ENCODE peak calls at places on chromosome 2, in five cellular contexts. U is HepG2, W is GM12878, T is K562, G is A549. H is an unnamed sample.

GRCh38 chr2:165795011-165795410 is 964 bp upstream of the GALNT3 start:
- ATAC-seq in G (no peak), T (no peak), U (no peak), W (peak), H (no peak)

GRCh38 chr2:43372386-43373081 is 146.1 kb upstream of the ZFP36L2 start:
- ATAC-seq in G (no peak), T (no peak), U (no peak), W (no peak), H (no peak)

GRCh38 chr2:33292981-33293586 is 183.4 kb upstream of the RASGRP3 start:
- ATAC-seq in T (no peak), G (no peak), U (no peak), W (no peak), H (peak)

GRCh38 chr2:130756041-130756720 is 841 bp downstream of the AMER3 start:
- ATAC-seq in T (peak), U (peak), W (peak), G (peak), H (no peak)

GRCh38 chr2:3839489-3839888 is 136.1 kb downstream of the DCDC2C start:
- ATAC-seq in T (no peak), W (no peak), G (no peak), U (no peak), H (no peak)

GRCh38 chr2:129334696-129335095 is 644.8 kb upstream of the RAB6C start:
- ATAC-seq in T (no peak), W (no peak), G (no peak), U (no peak), H (peak)

GRCh38 chr2:168849610-168850009 is 40.6 kb downstream of the SPC25 start:
- ATAC-seq in T (peak), G (peak), W (peak), U (peak), H (no peak)

GRCh38 chr2:82525744-82526143 is 1933.3 kb downstream of the SUCLG1 start:
- ATAC-seq in W (no peak), U (no peak), T (no peak), G (no peak), H (no peak)

GRCh38 chr2:191218292-191218898 is 26.8 kb upstream of the MYO1B start:
- ATAC-seq in G (peak), W (peak), T (peak), U (peak), H (peak)

GRCh38 chr2:150561076-150561475 is 73.6 kb upstream of the RND3 start:
- ATAC-seq in U (no peak), G (no peak), W (peak), T (no peak), H (no peak)

GRCh38 chr2:196365923-196366322 is 194.5 kb upstream of the STK17B start:
- ATAC-seq in G (no peak), W (no peak), U (no peak), T (peak), H (no peak)

GRCh38 chr2:234363647-234364294 is 133.1 kb downstream of the ARL4C start:
- ATAC-seq in W (no peak), G (peak), T (no peak), U (peak), H (no peak)

GRCh38 chr2:127408807-127409099 is 9.5 kb upstream of the PROC start:
- ATAC-seq in T (no peak), U (no peak), W (no peak), G (no peak), H (no peak)

GRCh38 chr2:36915627-36916026 is 50.7 kb downstream of the STRN start:
- ATAC-seq in T (no peak), W (no peak), U (no peak), G (no peak), H (no peak)

GRCh38 chr2:150859162-150859561 is 371.7 kb upstream of the RND3 start:
- ATAC-seq in G (no peak), T (peak), W (no peak), U (no peak), H (no peak)

GRCh38 chr2:223612501-223612900 is 10.3 kb upstream of the SCG2 start:
- ATAC-seq in T (no peak), U (no peak), W (no peak), G (peak), H (peak)

GRCh38 chr2:209988010-209988409 is 14.4 kb upstream of the RPE start:
- ATAC-seq in W (peak), U (no peak), T (peak), G (no peak), H (no peak)

GRCh38 chr2:224038049-224038829 is 847 bp downstream of the SERPINE2 start:
- ATAC-seq in W (peak), U (peak), T (no peak), G (peak), H (peak)

GRCh38 chr2:88122141-88122884 is 5.5 kb downstream of the FABP1 start:
- ATAC-seq in U (peak), W (no peak), G (no peak), T (no peak), H (no peak)

GRCh38 chr2:102483086-102483485 is 10.1 kb downstream of the SLC9A4 start:
- ATAC-seq in U (no peak), G (no peak), T (peak), W (no peak), H (no peak)

GRCh38 chr2:196743165-196743564 is 56.3 kb downstream of the GTF3C3 start:
- ATAC-seq in W (no peak), U (no peak), T (no peak), G (no peak), H (no peak)

GRCh38 chr2:233329489-233330135 is 22.0 kb downstream of the SAG start:
- ATAC-seq in W (no peak), T (peak), U (no peak), G (no peak), H (no peak)

GRCh38 chr2:38751847-38752410 is 768 bp upstream of the SRSF7 start:
- ATAC-seq in T (peak), W (no peak), U (peak), G (peak), H (no peak)

GRCh38 chr2:222652856-222653255 is 3.0 kb downstream of the FARSB start:
- ATAC-seq in T (no peak), G (no peak), W (no peak), U (no peak), H (no peak)

GRCh38 chr2:63856302-63856600 is 14.6 kb downstream of the UGP2 start:
- ATAC-seq in G (no peak), U (no peak), T (no peak), W (no peak), H (no peak)

GRCh38 chr2:32342811-32343210 is 14.0 kb upstream of the BIRC6 start:
- ATAC-seq in U (no peak), W (no peak), G (no peak), T (no peak), H (no peak)

GRCh38 chr2:238970553-238971081 is 122.7 kb downstream of the TWIST2 start:
- ATAC-seq in W (peak), G (peak), U (peak), T (peak), H (peak)

GRCh38 chr2:43518182-43518581 is 77.7 kb downstream of the THADA start:
- ATAC-seq in T (peak), G (no peak), U (no peak), W (no peak), H (no peak)

GRCh38 chr2:101847661-101848339 is 144.0 kb upstream of the IL1R2 start:
- ATAC-seq in T (no peak), U (peak), G (no peak), W (no peak), H (no peak)

GRCh38 chr2:138470941-138471340 is 30.6 kb upstream of the SPOPL start:
- ATAC-seq in G (no peak), U (no peak), T (no peak), W (no peak), H (no peak)

GRCh38 chr2:216698895-216699294 is 3.5 kb upstream of the IGFBP5 start:
- ATAC-seq in T (peak), G (peak), W (peak), U (peak), H (peak)

GRCh38 chr2:215003001-215003400 is 135.4 kb downstream of the ABCA12 start:
- ATAC-seq in W (peak), U (no peak), G (no peak), T (no peak), H (no peak)
- TF ChIP-seq EP300 in W (no peak), U (no peak), G (no peak), T (no peak), H (no peak)

GRCh38 chr2:71556811-71557210 is 103.5 kb downstream of the DYSF start:
- ATAC-seq in G (no peak), U (no peak), W (no peak), T (no peak), H (no peak)

GRCh38 chr2:71554706-71555056 is 101.3 kb downstream of the DYSF start:
- ATAC-seq in W (no peak), G (no peak), T (no peak), U (no peak), H (no peak)

GRCh38 chr2:71557321-71557720 is 104.0 kb downstream of the DYSF start:
- ATAC-seq in G (no peak), W (no peak), T (no peak), U (peak), H (no peak)

GRCh38 chr2:71554028-71554705 is 100.8 kb downstream of the DYSF start:
- ATAC-seq in T (no peak), G (no peak), W (no peak), U (no peak), H (no peak)

DNA sequence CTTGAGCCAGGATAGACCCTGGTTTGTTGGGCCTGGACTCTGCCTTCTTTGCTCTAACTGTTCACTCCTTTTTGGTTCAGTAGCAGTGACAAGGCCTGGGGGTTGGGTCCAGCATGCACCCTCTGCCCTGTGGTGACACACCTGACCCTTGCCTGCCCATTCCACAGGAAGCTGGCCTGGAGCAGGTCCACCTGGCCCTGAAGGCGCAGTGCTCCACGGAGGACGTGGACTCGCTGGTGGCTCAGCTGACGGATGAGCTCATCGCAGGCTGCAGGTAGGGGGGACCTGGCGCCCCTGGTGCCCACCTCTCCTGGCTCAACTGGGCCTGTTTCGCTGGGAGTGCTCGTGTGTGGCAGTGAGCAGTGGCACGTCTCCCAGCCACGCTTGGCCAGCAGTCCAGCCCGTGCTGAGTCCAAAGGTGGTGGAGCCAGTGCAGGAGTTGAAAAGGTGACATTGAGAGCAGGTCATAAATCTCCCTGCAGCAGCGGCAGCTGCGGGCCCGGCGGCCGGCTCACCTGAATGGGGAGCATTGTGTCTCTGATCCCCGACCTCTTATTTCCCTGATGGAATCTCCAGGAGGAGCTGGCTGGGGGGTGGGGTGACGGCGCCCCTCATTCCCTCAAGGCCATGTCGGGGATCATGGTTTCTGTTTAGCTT is 102.6 kb downstream of the DYSF start:
- ATAC-seq in U (peak), G (no peak), W (no peak), T (no peak), H (no peak)
- TF ChIP-seq POLR2A in U (no peak), G (no peak), W (no peak), T (no peak), H (no peak)

DNA sequence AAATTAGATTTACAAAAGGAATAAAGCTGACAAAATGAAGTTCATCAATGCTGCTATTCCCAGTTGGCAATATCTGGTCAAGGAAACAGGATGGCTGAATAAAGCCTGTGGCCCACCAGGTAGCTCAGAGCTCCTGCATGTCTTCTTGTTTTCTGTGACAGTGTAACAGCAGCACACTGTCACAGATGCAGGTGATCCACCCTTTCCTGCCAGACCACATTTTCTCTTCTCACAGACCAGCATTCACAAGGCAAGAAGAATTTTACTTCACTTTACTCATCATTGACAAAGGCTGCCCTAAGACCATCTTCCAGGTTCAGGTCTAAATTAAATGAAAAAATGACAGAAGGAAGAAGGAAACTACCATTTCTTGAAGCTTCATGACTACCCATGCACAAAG is 166.2 kb upstream of the MEIS1 start:
- ATAC-seq in T (no peak), W (no peak), U (peak), G (no peak), H (no peak)
- TF ChIP-seq CTCF in T (no peak), W (no peak), U (no peak), G (no peak), H (no peak)

GRCh38 chr2:18603867-18604572 is 14.7 kb upstream of the NT5C1B start:
- ATAC-seq in U (no peak), T (no peak), W (no peak), G (no peak), H (no peak)
- TF ChIP-seq EP300 in U (no peak), T (no peak), W (no peak), G (no peak), H (no peak)

GRCh38 chr2:25253153-25253617 is 84.8 kb upstream of the POMC start:
- ATAC-seq in T (no peak), U (no peak), W (no peak), G (no peak), H (no peak)

GRCh38 chr2:25252291-25253152 is 84.1 kb upstream of the POMC start:
- ATAC-seq in G (peak), T (peak), U (peak), W (peak), H (peak)

GRCh38 chr2:25250331-25251031 is 82.1 kb upstream of the POMC start:
- ATAC-seq in W (peak), U (no peak), T (peak), G (no peak), H (no peak)

GRCh38 chr2:25251032-25251460 is 82.7 kb upstream of the POMC start:
- ATAC-seq in T (peak), W (peak), G (no peak), U (peak), H (no peak)

GRCh38 chr2:25251461-25252273 is 83.3 kb upstream of the POMC start:
- ATAC-seq in T (peak), U (peak), W (peak), G (peak), H (peak)
- TF ChIP-seq POLR2A in T (peak), U (peak), W (peak), G (no peak), H (no peak)

GRCh38 chr2:175180701-175181103 is 808 bp downstream of the ATP5MC3 start:
- ATAC-seq in U (peak), W (peak), G (peak), T (peak), H (peak)

GRCh38 chr2:175176624-175177023 is 4.9 kb downstream of the ATP5MC3 start:
- ATAC-seq in T (no peak), G (no peak), U (no peak), W (no peak), H (no peak)

GRCh38 chr2:175181877-175182308 is 383 bp upstream of the ATP5MC3 start:
- ATAC-seq in U (no peak), W (peak), G (no peak), T (no peak), H (no peak)

GRCh38 chr2:175183674-175184073 is 2.2 kb upstream of the ATP5MC3 start:
- ATAC-seq in G (no peak), W (no peak), T (no peak), U (no peak), H (no peak)

DNA sequence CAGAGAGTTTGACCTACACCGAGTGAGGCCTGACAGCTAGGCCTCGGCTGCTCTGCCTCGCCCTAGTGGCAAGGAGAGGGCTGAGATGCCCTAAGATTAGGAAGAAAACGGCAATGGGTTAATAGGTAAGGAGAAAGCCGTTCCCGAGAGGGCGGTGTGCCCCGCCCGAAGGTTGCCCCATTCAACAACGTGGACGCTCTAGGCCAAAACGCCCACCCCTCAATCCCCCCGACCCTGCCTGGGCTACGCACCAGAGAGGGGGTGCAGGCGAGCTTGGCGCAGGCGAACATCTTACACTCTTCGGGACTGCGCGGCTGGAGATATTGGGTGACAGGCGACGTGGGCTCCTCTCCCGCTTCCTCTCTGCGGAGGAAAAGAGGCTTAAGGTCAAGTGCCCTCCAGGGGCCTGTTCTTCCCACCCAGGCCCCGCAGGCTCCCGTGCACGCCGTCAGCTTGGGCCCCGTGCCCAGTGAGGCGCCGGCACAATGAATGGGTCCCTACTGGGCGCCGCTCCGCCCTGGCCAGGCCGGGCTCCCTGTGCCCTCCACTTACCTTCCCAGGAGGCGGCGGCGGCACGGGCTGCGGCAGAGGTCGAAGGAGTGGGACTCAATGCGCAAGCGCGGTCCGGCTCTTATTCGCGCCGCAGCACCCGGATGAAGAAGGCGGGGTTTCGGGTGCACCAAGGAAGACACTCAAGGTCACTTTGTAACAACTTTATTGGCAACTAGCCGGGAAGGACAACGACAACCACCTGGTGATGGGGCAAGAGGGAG is at the start of gene ATP5MC3:
- ATAC-seq in T (peak), U (peak), G (peak), W (peak), H (peak)
- TF ChIP-seq CTCF in T (no peak), U (peak), G (no peak), W (peak), H (peak)

GRCh38 chr2:29242621-29243375 is 127.6 kb downstream of the CLIP4 start:
- ATAC-seq in G (no peak), T (no peak), U (no peak), W (no peak), H (no peak)
- TF ChIP-seq EP300 in G (no peak), T (no peak), U (no peak), W (no peak), H (no peak)

GRCh38 chr2:174339971-174340399 is 5.2 kb downstream of the SP9 start:
- ATAC-seq in U (no peak), G (no peak), W (no peak), T (no peak), H (no peak)

GRCh38 chr2:174340400-174341300 is 5.9 kb downstream of the SP9 start:
- ATAC-seq in U (peak), W (peak), G (peak), T (no peak), H (no peak)

GRCh38 chr2:174342600-174343342 is 8.0 kb downstream of the SP9 start:
- ATAC-seq in W (no peak), T (no peak), G (no peak), U (peak), H (no peak)

GRCh38 chr2:174341995-174342571 is 7.3 kb downstream of the SP9 start:
- ATAC-seq in W (peak), T (peak), G (no peak), U (peak), H (peak)

DNA sequence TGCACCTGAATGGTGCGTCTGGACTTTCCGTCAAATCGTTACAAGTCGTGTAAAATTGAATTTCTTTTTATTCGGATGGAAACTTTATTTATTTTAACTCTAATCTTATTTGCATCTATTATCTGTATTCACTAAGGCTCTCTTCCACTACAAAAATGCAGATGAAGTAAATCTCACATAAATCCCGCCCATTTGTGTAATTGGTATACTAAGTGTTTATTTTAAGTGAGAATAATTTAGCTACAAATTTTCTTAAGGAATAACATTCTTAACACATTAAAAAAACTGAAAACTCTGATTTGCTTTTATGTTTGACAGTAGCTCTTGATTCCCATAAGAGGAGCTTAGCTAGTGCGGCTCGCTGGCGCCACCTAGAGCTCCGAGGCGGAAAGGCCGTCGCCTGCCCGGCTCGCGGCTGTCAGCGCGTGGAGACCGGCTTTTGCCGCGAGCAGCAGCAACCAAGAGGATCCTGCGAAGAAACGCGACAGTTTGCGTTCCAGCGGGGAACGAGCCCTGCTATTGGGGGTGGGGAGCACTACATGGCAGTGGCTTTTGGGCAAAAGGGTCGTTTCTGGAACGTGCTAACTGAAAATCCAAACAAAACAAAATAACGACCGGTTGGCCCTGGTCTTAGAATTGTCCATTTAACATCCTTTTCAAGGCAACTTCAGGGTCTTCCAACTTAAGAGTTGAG is 6.7 kb downstream of the SP9 start:
- ATAC-seq in W (peak), T (peak), U (peak), G (peak), H (peak)
- TF ChIP-seq POLR2A in W (no peak), T (no peak), U (no peak), G (no peak), H (no peak)

DNA sequence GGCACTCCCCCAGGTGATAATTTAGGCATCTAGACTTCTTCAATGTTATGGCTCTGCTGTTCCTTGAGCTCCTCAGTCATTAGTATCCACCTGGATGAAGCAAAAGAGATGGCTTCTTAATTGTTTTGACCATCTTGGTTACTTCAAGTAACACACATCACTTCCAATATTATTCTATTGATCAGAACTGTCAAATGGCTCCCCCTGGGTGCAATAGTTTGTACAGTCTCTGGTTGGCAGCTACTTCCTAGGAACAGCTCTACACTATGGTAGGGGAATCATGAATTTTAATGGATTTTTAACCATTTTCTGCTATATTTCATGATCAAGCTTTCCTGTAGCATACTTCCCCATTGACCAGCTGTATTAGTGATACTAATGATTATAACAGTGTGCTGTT is 157.0 kb downstream of the NYAP2 start:
- ATAC-seq in W (peak), G (no peak), U (no peak), T (no peak), H (no peak)
- TF ChIP-seq CTCF in W (no peak), G (no peak), U (no peak), T (no peak), H (no peak)